ENCODE peak calls at places on chromosomes 16 and 17, in ten cellular contexts. Z is esophagus muscularis mucosa; D is stimulated activated effector memory CD8-positive, alpha-beta T cell treated with anti-CD3 and anti-CD28 coated beads, Interleukin-12 subunit alpha, Interleukin-12 subunit beta, amount 100 ng/mL, for 72 hours; L is substantia nigra; U is fibroblast of lung; A is effector CD4-positive, alpha-beta T cell; H is NCI-H1436; T is activated gamma-delta T cell treated with Interleukin-2 at 50 U/mL for 16 hours; J is stimulated activated CD4-positive, alpha-beta T cell treated with anti-CD3 and anti-CD28 coated beads, Interleukin-12 subunit alpha, Interleukin-12 subunit beta, amount 100 ng/mL, for 4 hours; M is pons. W is an unnamed sample.
A peak's percentile ranks its signal among the peaks of the same experiment; 100 is the strongest.

GRCh38 chr17:36682804-36683203 is 81.4 kb downstream of the MRM1 start:
- DNase-seq in Z (no peak), D (no peak), L (no peak), U (no peak), A (no peak), H (no peak), T (no peak), J (no peak), M (no peak), W (no peak)

GRCh38 chr17:65886240-65886639 is 305.7 kb downstream of the CEP112 start:
- DNase-seq in Z (no peak), D (no peak), L (no peak), U (peak; percentile 82), A (no peak), H (no peak), T (no peak), J (no peak), M (no peak), W (no peak)

GRCh38 chr17:63232565-63233310 is 213.4 kb downstream of the CYB561 start:
- DNase-seq in Z (no peak), D (no peak), L (no peak), U (no peak), A (no peak), H (no peak), T (no peak), J (no peak), M (no peak), W (no peak)

GRCh38 chr16:5604770-5605169 is 507.2 kb upstream of the EEF2KMT start:
- DNase-seq in Z (no peak), D (no peak), L (no peak), U (no peak), A (no peak), H (no peak), T (no peak), J (no peak), M (peak; percentile 51), W (no peak)

GRCh38 chr17:79829457-79829856 is 9.8 kb downstream of the CBX4 start:
- DNase-seq in Z (no peak), D (no peak), L (no peak), U (no peak), A (no peak), H (no peak), T (no peak), J (no peak), M (no peak), W (no peak)

GRCh38 chr17:74671031-74671771 is 41.5 kb downstream of the CD300LF start:
- DNase-seq in Z (no peak), D (peak; percentile 66), L (peak; percentile 47), U (peak; percentile 72), A (peak; percentile 58), H (no peak), T (peak; percentile 68), J (peak; percentile 69), M (peak; percentile 12), W (no peak)

GRCh38 chr17:32335647-32336046 is 6.3 kb downstream of the C17orf75 start:
- DNase-seq in Z (no peak), D (no peak), L (no peak), U (peak; percentile 89), A (no peak), H (no peak), T (no peak), J (no peak), M (no peak), W (no peak)

GRCh38 chr16:70695351-70696070 is 9.7 kb upstream of the MTSS2 start:
- DNase-seq in Z (no peak), D (no peak), L (no peak), U (peak; percentile 41), A (no peak), H (no peak), T (no peak), J (no peak), M (no peak), W (no peak)

GRCh38 chr17:6479626-6480324 is 35.5 kb downstream of the PIMREG start:
- DNase-seq in Z (no peak), D (no peak), L (no peak), U (no peak), A (no peak), H (peak; percentile 14), T (no peak), J (no peak), M (no peak), W (no peak)

GRCh38 chr17:80791758-80792284 is 199.8 kb upstream of the CHMP6 start:
- DNase-seq in Z (no peak), D (peak; percentile 70), L (no peak), U (peak; percentile 97), A (peak; percentile 33), H (no peak), T (no peak), J (peak; percentile 36), M (peak; percentile 63), W (no peak)

GRCh38 chr16:64346080-64346479 is 775.8 kb downstream of the CDH11 start:
- DNase-seq in Z (no peak), D (no peak), L (no peak), U (no peak), A (no peak), H (no peak), T (no peak), J (no peak), M (no peak), W (no peak)

GRCh38 chr17:65049085-65049756 is 7.3 kb downstream of the GNA13 start:
- DNase-seq in Z (no peak), D (no peak), L (no peak), U (no peak), A (no peak), H (no peak), T (no peak), J (no peak), M (no peak), W (no peak)

GRCh38 chr17:62892870-62893338 is 73.1 kb upstream of the TANC2 start:
- DNase-seq in Z (no peak), D (no peak), L (no peak), U (peak; percentile 91), A (no peak), H (peak; percentile 6), T (peak; percentile 5), J (no peak), M (peak; percentile 75), W (no peak)

GRCh38 chr17:75767881-75768280 is 2.9 kb upstream of the GALK1 start:
- DNase-seq in Z (no peak), D (no peak), L (no peak), U (no peak), A (no peak), H (no peak), T (no peak), J (no peak), M (no peak), W (no peak)

GRCh38 chr16:1420111-1420539 is 422 bp downstream of the UQCC4 start:
- DNase-seq in Z (no peak), D (no peak), L (no peak), U (no peak), A (no peak), H (no peak), T (no peak), J (no peak), M (peak; percentile 15), W (no peak)

GRCh38 chr17:74126959-74127358 is 76.5 kb upstream of the RPL38 start:
- DNase-seq in Z (no peak), D (no peak), L (no peak), U (no peak), A (no peak), H (no peak), T (no peak), J (no peak), M (no peak), W (no peak)

GRCh38 chr17:80028030-80028429 is 7.6 kb downstream of the TBC1D16 start:
- DNase-seq in Z (no peak), D (no peak), L (no peak), U (no peak), A (no peak), H (no peak), T (no peak), J (no peak), M (no peak), W (no peak)

GRCh38 chr17:17134952-17135340 is 71.2 kb downstream of the PLD6 start:
- DNase-seq in Z (no peak), D (no peak), L (no peak), U (no peak), A (no peak), H (no peak), T (no peak), J (no peak), M (no peak), W (no peak)

GRCh38 chr17:10798332-10798749 is 5.6 kb downstream of the TMEM238L start:
- DNase-seq in Z (no peak), D (no peak), L (no peak), U (no peak), A (no peak), H (no peak), T (no peak), J (no peak), M (no peak), W (no peak)

W was measured in NCI-H187.